ENCODE peak calls at places on chromosomes 3 and 15, in five cellular contexts. One of them, this sample, is unnamed.

GRCh38 chr3:45510519-45510918 is 84.0 kb upstream of the LIMD1 start:
- DNase-seq in Calu3: no peak
- DNase-seq in stimulated activated naive CD4-positive, alpha-beta T cell: no peak
- DNase-seq in H54: no peak
- DNase-seq in cerebellar nuclear complex: no peak
- DNase-seq in this sample: no peak

GRCh38 chr15:94294556-94294955 is 63.2 kb downstream of the MCTP2 start:
- DNase-seq in Calu3: no peak
- DNase-seq in stimulated activated naive CD4-positive, alpha-beta T cell: no peak
- DNase-seq in H54: no peak
- DNase-seq in cerebellar nuclear complex: no peak
- DNase-seq in this sample: no peak

GRCh38 chr3:188947401-188947982 is 224.3 kb upstream of the TPRG1 start:
- DNase-seq in Calu3: peak; percentile 94
- DNase-seq in stimulated activated naive CD4-positive, alpha-beta T cell: no peak
- DNase-seq in H54: peak; percentile 89
- DNase-seq in cerebellar nuclear complex: peak; percentile 98
- DNase-seq in this sample: peak; percentile 83

GRCh38 chr3:121604759-121605158 is 11.6 kb downstream of the FBXO40 start:
- DNase-seq in Calu3: no peak
- DNase-seq in stimulated activated naive CD4-positive, alpha-beta T cell: no peak
- DNase-seq in H54: no peak
- DNase-seq in cerebellar nuclear complex: no peak
- DNase-seq in this sample: no peak

GRCh38 chr3:142910280-142910679 is 21.4 kb upstream of the PCOLCE2 start:
- DNase-seq in Calu3: no peak
- DNase-seq in stimulated activated naive CD4-positive, alpha-beta T cell: no peak
- DNase-seq in H54: no peak
- DNase-seq in cerebellar nuclear complex: no peak
- DNase-seq in this sample: no peak

GRCh38 chr3:72247645-72248388 is 462.9 kb upstream of the PROK2 start:
- DNase-seq in Calu3: no peak
- DNase-seq in stimulated activated naive CD4-positive, alpha-beta T cell: no peak
- DNase-seq in H54: no peak
- DNase-seq in cerebellar nuclear complex: no peak
- DNase-seq in this sample: no peak

GRCh38 chr3:171801738-171802600 is 8.3 kb downstream of the PLD1 start:
- DNase-seq in Calu3: no peak
- DNase-seq in stimulated activated naive CD4-positive, alpha-beta T cell: no peak
- DNase-seq in H54: no peak
- DNase-seq in cerebellar nuclear complex: no peak
- DNase-seq in this sample: no peak

GRCh38 chr15:23687143-23687470 is at the start of gene NDN:
- DNase-seq in Calu3: no peak
- DNase-seq in stimulated activated naive CD4-positive, alpha-beta T cell: no peak
- DNase-seq in H54: no peak
- DNase-seq in cerebellar nuclear complex: no peak
- DNase-seq in this sample: no peak

GRCh38 chr3:73432021-73432722 is 192.6 kb downstream of the PDZRN3 start:
- DNase-seq in Calu3: peak; percentile 9
- DNase-seq in stimulated activated naive CD4-positive, alpha-beta T cell: no peak
- DNase-seq in H54: peak; percentile 31
- DNase-seq in cerebellar nuclear complex: no peak
- DNase-seq in this sample: no peak

GRCh38 chr15:33234019-33234418 is 39.5 kb upstream of the FMN1 start:
- DNase-seq in Calu3: peak; percentile 1
- DNase-seq in stimulated activated naive CD4-positive, alpha-beta T cell: no peak
- DNase-seq in H54: no peak
- DNase-seq in cerebellar nuclear complex: no peak
- DNase-seq in this sample: no peak

GRCh38 chr15:64029633-64030032 is 16.7 kb downstream of the DAPK2 start:
- DNase-seq in Calu3: no peak
- DNase-seq in stimulated activated naive CD4-positive, alpha-beta T cell: no peak
- DNase-seq in H54: no peak
- DNase-seq in cerebellar nuclear complex: no peak
- DNase-seq in this sample: no peak

GRCh38 chr3:145522893-145523651 is 637.9 kb downstream of the PLOD2 start:
- DNase-seq in Calu3: no peak
- DNase-seq in stimulated activated naive CD4-positive, alpha-beta T cell: no peak
- DNase-seq in H54: no peak
- DNase-seq in cerebellar nuclear complex: no peak
- DNase-seq in this sample: no peak

GRCh38 chr3:45591547-45591912 is 3.0 kb upstream of the LIMD1 start:
- DNase-seq in Calu3: no peak
- DNase-seq in stimulated activated naive CD4-positive, alpha-beta T cell: no peak
- DNase-seq in H54: no peak
- DNase-seq in cerebellar nuclear complex: no peak
- DNase-seq in this sample: no peak

GRCh38 chr15:100520132-100520921 is 8.4 kb downstream of the CERS3 start:
- DNase-seq in Calu3: no peak
- DNase-seq in stimulated activated naive CD4-positive, alpha-beta T cell: no peak
- DNase-seq in H54: no peak
- DNase-seq in cerebellar nuclear complex: no peak
- DNase-seq in this sample: no peak

GRCh38 chr15:57485869-57486268 is 105.8 kb upstream of the MYZAP start:
- DNase-seq in Calu3: peak; percentile 88
- DNase-seq in stimulated activated naive CD4-positive, alpha-beta T cell: no peak
- DNase-seq in H54: peak; percentile 73
- DNase-seq in cerebellar nuclear complex: no peak
- DNase-seq in this sample: peak; percentile 81

GRCh38 chr3:108322352-108322751 is 26.0 kb downstream of the HHLA2 start:
- DNase-seq in Calu3: no peak
- DNase-seq in stimulated activated naive CD4-positive, alpha-beta T cell: no peak
- DNase-seq in H54: no peak
- DNase-seq in cerebellar nuclear complex: no peak
- DNase-seq in this sample: no peak

GRCh38 chr15:101031203-101031602 is 112.0 kb downstream of the LRRK1 start:
- DNase-seq in Calu3: no peak
- DNase-seq in stimulated activated naive CD4-positive, alpha-beta T cell: no peak
- DNase-seq in H54: no peak
- DNase-seq in cerebellar nuclear complex: no peak
- DNase-seq in this sample: no peak